ENCODE peak calls at places on chromosomes 5 and 9, in four cellular contexts. K is tibial nerve, C is HCT116, P is NB4. T is an unnamed sample.
A peak's percentile ranks its signal among the peaks of the same experiment; 100 is the strongest.

GRCh38 chr5:16483361-16483760 is 17.8 kb upstream of the ZNF622 start:
- DNase-seq in P (no peak), C (no peak), K (no peak), T (no peak)

GRCh38 chr5:153543959-153544470 is 53.5 kb downstream of the GRIA1 start:
- DNase-seq in P (no peak), C (no peak), K (no peak), T (no peak)

GRCh38 chr5:135388860-135389435 is 10.1 kb downstream of the MACROH2A1 start:
- DNase-seq in P (no peak), C (no peak), K (no peak), T (no peak)

GRCh38 chr9:112869917-112870316 is 20.8 kb downstream of the SLC46A2 start:
- DNase-seq in C (no peak), K (no peak), P (no peak), T (no peak)

GRCh38 chr9:7169717-7170348 is 412.1 kb downstream of the KDM4C start:
- DNase-seq in K (no peak), P (no peak), C (no peak), T (no peak)

GRCh38 chr5:74519161-74519571 is 121.4 kb downstream of the ENC1 start:
- DNase-seq in P (no peak), C (no peak), K (no peak), T (no peak)

GRCh38 chr9:95504053-95504963 is 12.5 kb downstream of the PTCH1 start:
- DNase-seq in P (peak; percentile 60), C (no peak), K (peak; percentile 67), T (no peak)

GRCh38 chr5:110086658-110087388 is 397.1 kb downstream of the MAN2A1 start:
- DNase-seq in C (no peak), K (peak; percentile 60), P (peak; percentile 32), T (no peak)

GRCh38 chr5:37789991-37790390 is 49.9 kb downstream of the GDNF start:
- DNase-seq in C (no peak), P (no peak), K (no peak), T (no peak)

GRCh38 chr9:114172981-114173833 is 17.9 kb downstream of the COL27A1 start:
- DNase-seq in P (no peak), C (no peak), K (no peak), T (no peak)

GRCh38 chr9:89153618-89154017 is 25.0 kb downstream of the SHC3 start:
- DNase-seq in P (peak; percentile 25), C (peak; percentile 16), K (no peak), T (no peak)

GRCh38 chr5:131361677-131362315 is 97.9 kb downstream of the CDC42SE2 start:
- DNase-seq in P (no peak), K (no peak), C (no peak), T (no peak)

GRCh38 chr5:102511666-102512065 is 12.9 kb upstream of the SLCO6A1 start:
- DNase-seq in C (no peak), K (no peak), P (no peak), T (no peak)

GRCh38 chr9:132732326-132732725 is 62.1 kb downstream of the GTF3C4 start:
- DNase-seq in K (no peak), C (no peak), P (no peak), T (no peak)

GRCh38 chr9:21991039-21991959 is 2.9 kb downstream of the CDKN2A start:
- DNase-seq in P (no peak), C (no peak), K (no peak), T (no peak)

GRCh38 chr5:123297866-123298265 is 125.3 kb downstream of the CEP120 start:
- DNase-seq in C (no peak), P (no peak), K (no peak), T (no peak)

GRCh38 chr5:81202652-81203051 is 30.5 kb upstream of the CKMT2 start:
- DNase-seq in C (no peak), P (no peak), K (no peak), T (no peak)

GRCh38 chr5:100706796-100707195 is 171.6 kb downstream of the FAM174A start:
- DNase-seq in P (peak; percentile 90), C (no peak), K (no peak), T (no peak)

GRCh38 chr5:126811515-126812198 is 34.7 kb downstream of the LMNB1 start:
- DNase-seq in K (no peak), C (no peak), P (peak; percentile 45), T (no peak)

GRCh38 chr9:134644715-134645606 is 3.4 kb downstream of the COL5A1 start:
- DNase-seq in K (peak; percentile 78), P (peak; percentile 11), C (no peak), T (peak; percentile 39)

GRCh38 chr9:120916573-120916972 is 10.0 kb downstream of the TRAF1 start:
- DNase-seq in K (peak; percentile 80), P (no peak), C (no peak), T (no peak)

GRCh38 chr5:138949988-138950387 is 74.9 kb upstream of the LRRTM2 start:
- DNase-seq in C (no peak), K (no peak), P (no peak), T (peak; percentile 75)

GRCh38 chr5:32679218-32679617 is 31.9 kb upstream of the NPR3 start:
- DNase-seq in K (no peak), C (no peak), P (peak; percentile 18), T (no peak)

GRCh38 chr5:159519365-159519764 is 189.1 kb upstream of the IL12B start:
- DNase-seq in C (no peak), P (no peak), K (no peak), T (no peak)

GRCh38 chr5:173602423-173602822 is 14.0 kb downstream of the BOD1 start:
- DNase-seq in C (no peak), K (peak; percentile 54), P (peak; percentile 16), T (no peak)

GRCh38 chr5:79932510-79933504 is 58.3 kb downstream of the MTX3 start:
- DNase-seq in P (no peak), C (no peak), K (peak; percentile 40), T (no peak)

GRCh38 chr9:3716415-3716814 is 190.6 kb upstream of the RFX3 start:
- DNase-seq in P (no peak), C (no peak), K (no peak), T (no peak)

GRCh38 chr5:132962429-132962928 is 955 bp downstream of the AFF4 start:
- DNase-seq in C (peak; percentile 32), P (peak; percentile 52), K (no peak), T (no peak)

GRCh38 chr9:121249563-121249962 is 18.4 kb upstream of the GSN start:
- DNase-seq in C (no peak), P (peak; percentile 77), K (no peak), T (no peak)

GRCh38 chr9:128656416-128657343 is at the start of gene DYNC2I2:
- DNase-seq in C (peak; percentile 89), P (peak; percentile 96), K (peak; percentile 93), T (peak; percentile 98)
- TF ChIP-seq POLR2A in C (peak; percentile 70), P (peak; percentile 49), K (no peak), T (no peak)

GRCh38 chr5:6717687-6718086 is 4.5 kb downstream of the TENT4A start:
- DNase-seq in C (no peak), P (no peak), K (no peak), T (no peak)
- H3K4me3 ChIP-seq in C (no peak overlapping the region), P (peak overlapping the region; percentile 87), K (no peak overlapping the region), T (no peak overlapping the region)

GRCh38 chr5:157917909-157918809 is 59.2 kb upstream of the CLINT1 start:
- DNase-seq in P (peak; percentile 66), K (peak; percentile 22), C (peak; percentile 66), T (peak; percentile 67)

GRCh38 chr5:157920828-157921170 is 61.9 kb upstream of the CLINT1 start:
- DNase-seq in C (no peak), K (no peak), P (no peak), T (no peak)

GRCh38 chr5:157914389-157914788 is 55.4 kb upstream of the CLINT1 start:
- DNase-seq in K (no peak), P (no peak), C (no peak), T (no peak)

GRCh38 chr5:157915638-157916037 is 56.7 kb upstream of the CLINT1 start:
- DNase-seq in K (peak; percentile 34), C (no peak), P (no peak), T (peak; percentile 96)

GRCh38 chr5:157918811-157919742 is 60.1 kb upstream of the CLINT1 start:
- DNase-seq in C (no peak), P (no peak), K (no peak), T (peak; percentile 33)
- TF ChIP-seq POLR2A in C (no peak), P (no peak), K (no peak), T (no peak)

DNA sequence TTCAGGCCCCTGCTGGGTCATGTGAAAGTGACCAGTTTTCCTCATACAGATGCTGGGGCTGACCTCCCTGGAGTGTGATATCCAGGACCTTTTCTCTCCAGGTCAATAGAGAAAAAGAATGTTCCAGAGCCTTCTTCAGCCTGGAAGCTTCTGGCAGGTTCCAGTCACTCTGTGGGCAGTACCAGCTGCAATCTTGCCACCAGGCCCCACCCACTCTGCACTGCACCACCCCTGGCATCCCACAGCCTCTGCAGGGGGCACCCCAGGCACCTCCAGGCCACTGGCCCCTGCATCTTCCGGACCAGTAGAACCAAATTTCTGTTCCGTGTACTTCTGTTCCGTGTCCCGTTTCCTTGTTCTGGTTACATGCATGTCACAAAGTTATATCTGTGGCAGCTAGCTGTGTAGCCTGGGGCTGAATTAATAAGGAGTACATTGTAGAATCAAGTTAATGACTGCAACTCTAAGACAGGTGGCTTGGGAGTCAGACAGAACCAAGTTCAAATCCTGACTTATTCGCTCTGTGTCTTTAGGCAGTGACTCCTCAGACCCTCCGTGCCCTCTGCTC is 83.2 kb upstream of the ZBTB43 start:
- DNase-seq in K (no peak), C (no peak), P (no peak), T (no peak)
- H3K4me3 ChIP-seq in K (no peak overlapping the region), C (peak overlapping the region; percentile 68), P (no peak overlapping the region), T (no peak overlapping the region)

GRCh38 chr5:142110046-142110531 is 1.5 kb downstream of the NDFIP1 start:
- DNase-seq in P (peak; percentile 68), C (no peak), K (peak; percentile 31), T (no peak)
- TF ChIP-seq POLR2A in P (no peak), C (no peak), K (no peak), T (no peak)

GRCh38 chr9:125258832-125259534 is 2.6 kb upstream of the GAPVD1 start:
- DNase-seq in P (peak; percentile 88), C (no peak), K (no peak), T (no peak)

GRCh38 chr9:125258160-125258559 is 3.5 kb upstream of the GAPVD1 start:
- DNase-seq in P (no peak), C (no peak), K (no peak), T (no peak)

GRCh38 chr9:125260564-125260963 is 1.1 kb upstream of the GAPVD1 start:
- DNase-seq in K (no peak), P (peak; percentile 39), C (no peak), T (no peak)

GRCh38 chr9:125261501-125262216 is at the start of gene GAPVD1:
- DNase-seq in K (peak; percentile 40), P (peak; percentile 95), C (peak; percentile 78), T (peak; percentile 89)

DNA sequence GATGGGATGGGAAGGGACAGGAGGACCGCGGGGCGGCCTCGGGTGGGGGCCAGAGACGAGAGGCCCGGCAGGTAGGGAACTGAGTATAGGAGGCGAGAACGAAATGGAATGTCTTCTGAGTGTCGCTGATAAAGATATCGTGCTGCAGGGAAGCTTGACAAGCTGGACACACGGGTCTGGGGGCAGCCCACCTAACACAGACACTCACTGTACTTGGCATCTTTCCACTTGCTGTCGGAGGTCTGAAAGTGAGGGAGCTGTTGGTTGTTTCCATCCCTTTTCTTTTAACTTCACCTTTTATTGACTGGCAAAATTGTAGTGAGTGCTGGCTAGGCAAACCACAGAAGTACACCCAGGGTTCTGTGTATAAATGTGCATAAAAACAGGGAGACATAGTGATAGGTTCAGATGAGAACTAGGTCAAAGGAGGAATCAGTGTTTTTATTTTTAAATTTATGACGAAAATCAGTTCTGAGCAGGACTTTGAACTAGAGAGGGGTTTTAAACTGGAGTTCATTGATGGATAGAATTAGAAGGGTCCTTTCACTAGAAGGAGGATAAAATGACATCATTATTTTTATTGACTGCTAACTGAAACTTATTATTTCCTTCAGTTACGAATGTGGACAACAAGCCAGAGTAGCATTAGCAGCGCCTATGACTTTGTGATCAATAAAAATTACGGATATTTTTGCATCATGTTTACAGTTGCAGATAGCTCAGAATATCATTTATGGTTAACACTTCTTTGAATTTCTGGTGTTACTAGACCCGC is 778 bp downstream of the GAPVD1 start:
- DNase-seq in P (no peak), C (no peak), K (no peak), T (no peak)
- H3K4me3 ChIP-seq in P (peak overlapping the region; percentile 93), C (peak overlapping the region; percentile 99), K (peak overlapping the region; percentile 88), T (peak overlapping the region; percentile 96)